ENCODE peak calls at places on chromosomes 6 and 20, in six cellular contexts. L is OCI-LY7, E is uterus, N is heart left ventricle, W is psoas muscle, H is mucosa of descending colon. V is an unnamed sample. For H3K36me3, the result is how much of the 10 kb centered on the place peaks cover.

GRCh38 chr6:81909981-81910910 is 157.8 kb upstream of the TENT5A start:
- DNase-seq in N (no peak), W (no peak), E (no peak), L (no peak), H (no peak), V (no peak)

GRCh38 chr6:13624871-13625288 is 9.7 kb downstream of the NOL7 start:
- DNase-seq in E (no peak), L (peak), N (no peak), W (no peak), H (no peak), V (no peak)

GRCh38 chr6:105894556-105894955 is 191.6 kb upstream of the PRDM1 start:
- DNase-seq in W (no peak), N (no peak), E (no peak), L (no peak), H (no peak), V (no peak)

GRCh38 chr6:116446399-116446798 is 14.8 kb upstream of the CALHM6 start:
- DNase-seq in E (no peak), H (no peak), W (no peak), L (no peak), N (no peak), V (no peak)

GRCh38 chr6:144284753-144285547 is at the start of gene UTRN:
- DNase-seq in W (peak), N (peak), L (no peak), H (peak), E (peak), V (peak)

GRCh38 chr6:47714802-47715201 is 16.4 kb downstream of the ADGRF4 start:
- DNase-seq in N (no peak), H (no peak), E (no peak), W (no peak), L (no peak), V (no peak)

GRCh38 chr6:105135056-105135455 is 44.8 kb downstream of the POPDC3 start:
- DNase-seq in W (no peak), H (no peak), L (no peak), E (no peak), N (no peak), V (no peak)

GRCh38 chr6:20833881-20834515 is 299.7 kb downstream of the CDKAL1 start:
- DNase-seq in W (no peak), L (no peak), H (no peak), E (no peak), N (no peak), V (no peak)

DNA sequence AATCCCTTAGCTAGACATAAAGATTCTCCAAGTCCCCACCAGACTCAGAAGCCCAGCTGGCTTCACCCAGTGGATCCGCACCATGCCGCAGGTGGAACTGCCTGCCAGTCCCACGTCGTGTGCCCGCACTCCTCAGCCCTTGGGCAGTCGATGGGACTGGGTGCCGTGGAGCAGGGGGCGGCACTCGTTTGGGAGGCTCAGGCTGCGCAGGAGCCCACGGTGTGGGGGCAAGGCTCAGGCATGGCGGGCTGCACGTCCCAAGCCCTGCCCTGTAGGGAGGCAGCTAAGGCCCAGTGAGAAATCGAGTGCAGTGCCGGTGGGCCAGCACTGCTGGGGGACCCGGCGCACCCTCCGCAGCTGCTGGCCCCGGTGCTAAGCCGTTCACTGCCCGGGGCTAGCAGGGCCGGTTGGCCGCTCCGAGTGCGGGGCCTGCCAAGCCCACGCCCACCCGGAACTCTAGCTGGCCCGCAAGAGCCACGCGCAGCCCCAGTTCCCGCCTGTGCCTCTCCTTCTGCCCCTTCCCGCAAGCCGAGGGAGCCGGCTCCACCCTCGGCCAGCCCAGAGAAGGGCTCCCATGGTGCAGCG is 95.9 kb upstream of the DTNBP1 start:
- DNase-seq in L (no peak), W (no peak), E (no peak), N (no peak), H (no peak), V (no peak)
- H3K4me3 ChIP-seq in L (no peak), W (no peak), E (no peak), N (no peak), H (no peak), V (no peak)

GRCh38 chr20:50845566-50846211 is 50.8 kb downstream of the BCAS4 start:
- DNase-seq in N (no peak), L (no peak), H (no peak), E (no peak), W (no peak), V (no peak)
- H3K36me3 ChIP-seq in N (under half), L (half or more), H (under half), E (under half), W (under half), V (under half)

GRCh38 chr6:12112540-12113189 is 100.6 kb downstream of the HIVEP1 start:
- DNase-seq in W (no peak), H (no peak), E (no peak), L (no peak), N (peak), V (no peak)
- H3K4me3 ChIP-seq in W (no peak), H (no peak), E (no peak), L (no peak), N (no peak), V (no peak)

DNA sequence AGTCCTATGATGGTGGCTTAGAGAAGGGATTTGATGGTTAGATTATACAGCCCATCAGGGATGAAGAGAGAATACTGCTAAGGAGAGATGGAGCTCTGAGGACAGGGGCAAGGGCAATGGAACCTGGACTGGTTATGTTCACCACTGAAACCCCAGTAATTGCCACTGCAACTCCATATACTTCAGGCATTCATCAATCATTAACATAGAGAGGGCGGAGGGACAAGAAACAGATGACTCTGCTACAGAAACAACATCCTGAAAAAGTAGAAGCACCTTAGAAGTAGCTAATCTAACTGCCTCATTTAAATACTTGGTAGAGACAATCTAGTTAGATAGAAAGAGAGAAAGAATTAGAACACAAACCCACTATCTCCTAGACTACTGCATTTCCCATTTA is 89.8 kb downstream of the MDN1 start:
- DNase-seq in H (no peak), N (no peak), L (no peak), E (no peak), W (no peak), V (no peak)
- H3K36me3 ChIP-seq in H (under half), N (half or more), L (half or more), E (under half), W (under half), V (under half)

GRCh38 chr6:10316327-10316726 is 98.5 kb downstream of the TFAP2A start:
- DNase-seq in E (no peak), N (no peak), L (no peak), W (no peak), H (no peak), V (no peak)
- H3K4me3 ChIP-seq in E (no peak), N (no peak), L (no peak), W (no peak), H (no peak), V (no peak)

GRCh38 chr6:31471711-31472110 is 26.2 kb upstream of the MICB start:
- DNase-seq in N (no peak), L (no peak), E (no peak), H (no peak), W (no peak), V (no peak)
- H3K36me3 ChIP-seq in N (under half), L (under half), E (under half), H (under half), W (under half), V (under half)

GRCh38 chr6:89357390-89357789 is 4.9 kb upstream of the UBE2J1 start:
- DNase-seq in L (peak), H (no peak), W (no peak), N (no peak), E (no peak), V (no peak)
- H3K4me3 ChIP-seq in L (peak), H (no peak), W (peak), N (peak), E (peak), V (no peak)

V was measured in aorta.